ENCODE peak calls at places on chromosome X, in eight cellular contexts. D is GM03348; W is central memory CD4-positive, alpha-beta T cell; M is stimulated activated CD4-positive, alpha-beta T cell treated with anti-CD3 and anti-CD28 coated beads, Interleukin-4, amount 100 ng/mL, for 4 hours; J is fibroblast of lung; O is SW480; H is activated CD4-positive, alpha-beta T cell treated with anti-CD3 and anti-CD28 coated beads for 36 hours; Z is chondrocyte. R is an unnamed sample.

GRCh38 chrX:47242321-47242720 is 9.5 kb downstream of the USP11 start:
- DNase-seq in D (no peak), W (no peak), M (no peak), J (no peak), O (no peak), H (no peak), Z (no peak), R (no peak)

GRCh38 chrX:17860179-17860780 is 818 bp downstream of the RAI2 start:
- DNase-seq in D (peak), W (no peak), M (no peak), J (peak), O (peak), H (peak), Z (no peak), R (no peak)

GRCh38 chrX:70554523-70554922 is 109.9 kb downstream of the DLG3 start:
- DNase-seq in D (peak), W (no peak), M (no peak), J (peak), O (no peak), H (no peak), Z (no peak), R (no peak)

GRCh38 chrX:118739577-118739976 is 12.2 kb downstream of the IL13RA1 start:
- DNase-seq in D (no peak), W (no peak), M (no peak), J (no peak), O (no peak), H (no peak), Z (no peak), R (no peak)

GRCh38 chrX:46913710-46914109 is 1.5 kb downstream of the JADE3 start:
- DNase-seq in D (peak), W (no peak), M (no peak), J (peak), O (peak), H (peak), Z (no peak), R (no peak)

GRCh38 chrX:46647251-46647650 is 73.7 kb downstream of the CHST7 start:
- DNase-seq in D (peak), W (no peak), M (no peak), J (peak), O (no peak), H (no peak), Z (no peak), R (no peak)

GRCh38 chrX:20177093-20177492 is 35.5 kb upstream of the EIF1AX start:
- DNase-seq in D (no peak), W (no peak), M (no peak), J (no peak), O (no peak), H (no peak), Z (no peak), R (no peak)

GRCh38 chrX:13293700-13294099 is 26.2 kb downstream of the ATXN3L start:
- DNase-seq in D (no peak), W (no peak), M (no peak), J (peak), O (no peak), H (no peak), Z (no peak), R (no peak)

GRCh38 chrX:46626566-46626965 is 53.0 kb downstream of the CHST7 start:
- DNase-seq in D (no peak), W (no peak), M (no peak), J (no peak), O (no peak), H (peak), Z (no peak), R (no peak)

GRCh38 chrX:144334577-144334976 is 450.7 kb downstream of the UBE2NL start:
- DNase-seq in D (no peak), W (no peak), M (no peak), J (no peak), O (no peak), H (peak), Z (no peak), R (no peak)

GRCh38 chrX:101206471-101206870 is 13.1 kb upstream of the DRP2 start:
- DNase-seq in D (peak), W (peak), M (no peak), J (peak), O (peak), H (peak), Z (no peak), R (no peak)

GRCh38 chrX:133415276-133416105 is at the start of gene GPC4:
- DNase-seq in D (peak), W (no peak), M (no peak), J (peak), O (peak), H (peak), Z (peak), R (peak)

GRCh38 chrX:40097101-40097491 is 662 bp downstream of the BCOR start:
- DNase-seq in D (peak), W (no peak), M (peak), J (no peak), O (peak), H (peak), Z (no peak), R (no peak)

R was measured in spleen.